ENCODE peak calls at places on chromosomes 11 and 22, in five cellular contexts. C, O, Z, Y and F are unnamed samples.

GRCh38 chr11:101974255-101974654 is 57.9 kb upstream of the ANGPTL5 start:
- DNase-seq in O (no peak), C (no peak), Z (no peak), Y (no peak), F (no peak)

GRCh38 chr22:38707346-38707745 is 1.6 kb downstream of the GTPBP1 start:
- DNase-seq in C (peak), Z (no peak), Y (no peak), O (peak), F (no peak)

GRCh38 chr11:115636686-115637555 is 132.7 kb upstream of the CADM1 start:
- DNase-seq in Z (no peak), C (no peak), Y (no peak), O (no peak), F (no peak)

GRCh38 chr11:22787565-22788162 is 41.9 kb downstream of the SVIP start:
- DNase-seq in C (peak), Y (no peak), O (peak), Z (peak), F (no peak)

GRCh38 chr11:1153951-1154487 is 3.7 kb upstream of the MUC5AC start:
- DNase-seq in Y (peak), Z (no peak), C (peak), O (no peak), F (peak)

GRCh38 chr11:10319691-10320090 is 14.8 kb downstream of the ADM start:
- DNase-seq in Z (no peak), O (no peak), C (no peak), Y (no peak), F (no peak)

GRCh38 chr11:85941380-85941973 is 86.3 kb downstream of the CCDC83 start:
- DNase-seq in Z (peak), C (peak), O (peak), Y (no peak), F (no peak)

GRCh38 chr11:61124574-61125309 is 22.5 kb downstream of the CD5 start:
- DNase-seq in O (no peak), Y (no peak), Z (no peak), C (no peak), F (no peak)

GRCh38 chr11:34150494-34151151 is 45.2 kb downstream of the NAT10 start:
- DNase-seq in Y (no peak), Z (no peak), C (no peak), O (no peak), F (no peak)

GRCh38 chr11:121626507-121626875 is 173.7 kb upstream of the SORL1-AS1 start:
- DNase-seq in C (no peak), Z (no peak), O (no peak), Y (no peak), F (no peak)

GRCh38 chr22:23325183-23325582 is 144.9 kb downstream of the BCR start:
- DNase-seq in O (no peak), C (no peak), Z (no peak), Y (no peak), F (no peak)

GRCh38 chr11:68854273-68854958 is 12.7 kb upstream of the CPT1A start:
- DNase-seq in O (no peak), Z (no peak), Y (no peak), C (no peak), F (no peak)

GRCh38 chr22:29116397-29117123 is 43.7 kb downstream of the KREMEN1 start:
- DNase-seq in O (no peak), Y (no peak), C (no peak), Z (no peak), F (no peak)

GRCh38 chr11:106493751-106494150 is 416.3 kb downstream of the AASDHPPT start:
- DNase-seq in Z (no peak), O (no peak), C (no peak), Y (no peak), F (no peak)

GRCh38 chr11:76823481-76824028 is 37.2 kb upstream of the ACER3 start:
- DNase-seq in Z (no peak), C (peak), O (no peak), Y (no peak), F (no peak)

GRCh38 chr11:8318536-8318935 is 54.9 kb upstream of the LMO1 start:
- DNase-seq in C (peak), Z (no peak), Y (no peak), O (no peak), F (no peak)

GRCh38 chr22:49177666-49178065 is 650.0 kb downstream of the BRD1 start:
- DNase-seq in O (no peak), Z (no peak), C (no peak), Y (no peak), F (no peak)

GRCh38 chr22:45192701-45193187 is 29.0 kb downstream of the NUP50 start:
- DNase-seq in Z (no peak), C (no peak), O (no peak), Y (no peak), F (no peak)

GRCh38 chr11:63813035-63813562 is at the start of gene SPINDOC:
- DNase-seq in Z (peak), O (peak), C (peak), Y (no peak), F (no peak)

GRCh38 chr22:19471572-19471971 is 7.4 kb downstream of the UFD1 start:
- DNase-seq in Y (no peak), C (no peak), O (no peak), Z (no peak), F (no peak)

GRCh38 chr22:17774206-17774927 is at the start of gene BID:
- DNase-seq in Y (no peak), C (peak), Z (no peak), O (no peak), F (no peak)

GRCh38 chr11:105489431-105489830 is 120.4 kb upstream of the GRIA4 start:
- DNase-seq in C (no peak), O (no peak), Y (no peak), Z (no peak), F (no peak)

GRCh38 chr22:37999236-37999635 is 14.9 kb upstream of the SOX10 start:
- DNase-seq in Y (no peak), O (no peak), Z (no peak), C (peak), F (no peak)

GRCh38 chr22:35400335-35400680 is 368 bp downstream of the MCM5 start:
- DNase-seq in O (no peak), C (no peak), Z (no peak), Y (no peak), F (no peak)

GRCh38 chr11:29009426-29009825 is 901.2 kb downstream of the METTL15 start:
- DNase-seq in C (no peak), Y (no peak), O (no peak), Z (no peak), F (no peak)

GRCh38 chr11:47917643-47918369 is 62.6 kb upstream of the PTPRJ start:
- DNase-seq in Z (no peak), Y (peak), C (peak), O (no peak), F (no peak)

GRCh38 chr11:108432783-108433182 is 34.5 kb downstream of the C11orf65 start:
- DNase-seq in O (no peak), Y (peak), Z (no peak), C (no peak), F (no peak)

GRCh38 chr22:36497910-36498669 is 8.8 kb downstream of the FOXRED2 start:
- DNase-seq in C (no peak), Y (no peak), O (no peak), Z (no peak), F (no peak)

GRCh38 chr11:1128333-1129142 is 29.2 kb upstream of the MUC5AC start:
- DNase-seq in O (no peak), Y (no peak), Z (no peak), C (peak), F (no peak)

GRCh38 chr11:134751161-134751560 is 339.1 kb upstream of the B3GAT1 start:
- DNase-seq in O (no peak), Z (no peak), C (no peak), Y (no peak), F (no peak)

GRCh38 chr22:43101306-43101705 is 9.2 kb upstream of the BIK start:
- DNase-seq in Y (no peak), Z (no peak), O (no peak), C (no peak), F (no peak)

GRCh38 chr22:48188211-48188845 is 1425.9 kb downstream of the TBC1D22A start:
- DNase-seq in Y (no peak), C (no peak), Z (no peak), O (no peak), F (no peak)

GRCh38 chr11:66971483-66971882 is 3.6 kb upstream of the C11orf86 start:
- DNase-seq in C (no peak), Y (no peak), O (no peak), Z (no peak), F (no peak)

GRCh38 chr11:111077938-111078337 is 167.6 kb upstream of the POU2AF2 start:
- DNase-seq in Z (no peak), O (no peak), Y (no peak), C (no peak), F (no peak)

GRCh38 chr11:48019230-48019584 is 38.8 kb downstream of the PTPRJ start:
- DNase-seq in O (peak), C (no peak), Z (no peak), Y (no peak), F (no peak)

GRCh38 chr11:60303661-60304060 is 23.2 kb downstream of the MS4A4A start:
- DNase-seq in Y (no peak), C (no peak), O (no peak), Z (no peak), F (no peak)

GRCh38 chr11:6387811-6388599 is 2.3 kb upstream of the SMPD1 start:
- DNase-seq in Y (no peak), Z (no peak), O (no peak), C (peak), F (no peak)

GRCh38 chr11:72609045-72609444 is 65.2 kb downstream of the PDE2A start:
- DNase-seq in C (no peak), O (peak), Z (no peak), Y (no peak), F (no peak)